ENCODE peak calls at places on chromosomes 13 and 19, in four cellular contexts. I is PC-3, J is fibroblast of lung, E is body of pancreas. N is an unnamed sample.

GRCh38 chr13:111511219-111511732 is 190.8 kb downstream of the TEX29 start:
- DNase-seq in I (no peak), J (no peak), E (no peak), N (no peak)

GRCh38 chr13:64206430-64207225 is 2791.0 kb upstream of the PCDH20 start:
- DNase-seq in I (peak), J (no peak), E (no peak), N (no peak)

GRCh38 chr19:47256688-47257410 is 524 bp downstream of the CCDC9 start:
- DNase-seq in I (peak), J (peak), E (peak), N (peak)

GRCh38 chr19:3296446-3296845 is 69.9 kb upstream of the NFIC start:
- DNase-seq in I (no peak), J (no peak), E (no peak), N (no peak)

GRCh38 chr13:114167445-114167844 is 11.6 kb upstream of the CFAP97D2 start:
- DNase-seq in I (peak), J (peak), E (no peak), N (no peak)

GRCh38 chr13:111893607-111894443 is 173.1 kb upstream of the SOX1 start:
- DNase-seq in I (no peak), J (no peak), E (no peak), N (no peak)

GRCh38 chr13:46630419-46631183 is 77.6 kb downstream of the LRCH1 start:
- DNase-seq in I (no peak), J (no peak), E (no peak), N (no peak)

GRCh38 chr13:31174018-31174417 is 12.3 kb upstream of the HSPH1 start:
- DNase-seq in I (peak), J (peak), E (no peak), N (peak)

GRCh38 chr19:4101496-4101770 is 22.5 kb downstream of the MAP2K2 start:
- DNase-seq in I (no peak), J (no peak), E (no peak), N (no peak)

GRCh38 chr19:372306-372890 is 27.8 kb upstream of the MIER2 start:
- DNase-seq in I (no peak), J (peak), E (no peak), N (no peak)

GRCh38 chr19:40920300-40921004 is 38.4 kb upstream of the CYP2A7 start:
- DNase-seq in I (no peak), J (no peak), E (no peak), N (no peak)

GRCh38 chr19:35265126-35265995 is 3.4 kb upstream of the USF2 start:
- DNase-seq in I (peak), J (no peak), E (peak), N (no peak)

GRCh38 chr19:49362048-49362925 is at the start of gene TEAD2:
- DNase-seq in I (peak), J (peak), E (peak), N (peak)

GRCh38 chr13:44434441-44435141 is 61.0 kb downstream of the SERP2 start:
- DNase-seq in I (no peak), J (no peak), E (no peak), N (no peak)

GRCh38 chr13:75445717-75446529 is 36.0 kb downstream of the TBC1D4 start:
- DNase-seq in I (peak), J (no peak), E (no peak), N (no peak)

GRCh38 chr19:813359-814107 is 8.2 kb downstream of the PLPPR3 start:
- DNase-seq in I (no peak), J (no peak), E (no peak), N (no peak)

GRCh38 chr13:38697628-38698333 is 10.9 kb downstream of the FREM2 start:
- DNase-seq in I (peak), J (no peak), E (no peak), N (no peak)

GRCh38 chr13:113863511-113864302 is at the start of gene GAS6:
- DNase-seq in I (peak), J (peak), E (peak), N (peak)

GRCh38 chr13:82740442-82740841 is 1141.8 kb downstream of the SLITRK1 start:
- DNase-seq in I (no peak), J (no peak), E (no peak), N (no peak)

GRCh38 chr19:29194658-29195057 is 18.3 kb downstream of the UQCRFS1 start:
- DNase-seq in I (no peak), J (no peak), E (no peak), N (no peak)

GRCh38 chr13:42101821-42102580 is 53.6 kb downstream of the DGKH start:
- DNase-seq in I (no peak), J (peak), E (peak), N (no peak)

GRCh38 chr19:1987197-1988187 is 28.0 kb downstream of the BTBD2 start:
- DNase-seq in I (no peak), J (no peak), E (no peak), N (no peak)

GRCh38 chr19:5032101-5032967 is 63.4 kb downstream of the KDM4B start:
- DNase-seq in I (no peak), J (no peak), E (no peak), N (no peak)

GRCh38 chr19:58440556-58440955 is 603 bp upstream of the ZNF132 start:
- DNase-seq in I (no peak), J (no peak), E (no peak), N (no peak)

GRCh38 chr13:113078895-113079720 is 26.5 kb upstream of the F7 start:
- DNase-seq in I (no peak), J (no peak), E (no peak), N (no peak)

GRCh38 chr19:39645800-39646411 is 9.8 kb upstream of the LGALS16 start:
- DNase-seq in I (peak), J (peak), E (no peak), N (no peak)

GRCh38 chr19:43725468-43725867 is 9.6 kb downstream of the IRGC start:
- DNase-seq in I (no peak), J (no peak), E (no peak), N (no peak)

GRCh38 chr19:33428627-33429013 is 55.1 kb downstream of the CEBPG start:
- DNase-seq in I (no peak), J (no peak), E (no peak), N (no peak)

GRCh38 chr13:42396901-42397670 is 125.1 kb downstream of the AKAP11 start:
- DNase-seq in I (peak), J (peak), E (no peak), N (peak)

GRCh38 chr13:40644838-40645620 is 21.4 kb downstream of the FOXO1 start:
- DNase-seq in I (no peak), J (no peak), E (no peak), N (peak)

GRCh38 chr13:73090812-73091187 is 32.0 kb downstream of the KLF5 start:
- DNase-seq in I (no peak), J (no peak), E (no peak), N (no peak)

GRCh38 chr13:40072663-40073120 is 417.2 kb downstream of the COG6 start:
- DNase-seq in I (no peak), J (no peak), E (no peak), N (no peak)

GRCh38 chr13:108629353-108629752 is at the start of gene MYO16:
- DNase-seq in I (no peak), J (no peak), E (no peak), N (no peak)

GRCh38 chr13:70253834-70254233 is 145.6 kb upstream of the KLHL1 start:
- DNase-seq in I (peak), J (peak), E (no peak), N (no peak)

GRCh38 chr19:50725218-50725931 is 2.2 kb downstream of the CLEC11A start:
- DNase-seq in I (no peak), J (no peak), E (no peak), N (no peak)

GRCh38 chr19:45767410-45767880 is 1.6 kb downstream of the SIX5 start:
- DNase-seq in I (peak), J (peak), E (peak), N (peak)

GRCh38 chr13:24232474-24232873 is 72.0 kb downstream of the SPATA13 start:
- DNase-seq in I (no peak), J (no peak), E (no peak), N (no peak)
- TF ChIP-seq CTCF in I (no peak), J (no peak), E (no peak), N (no peak)

GRCh38 chr13:50993371-50993770 is 83.8 kb downstream of the RNASEH2B start:
- DNase-seq in I (no peak), J (no peak), E (no peak), N (no peak)

GRCh38 chr13:50991624-50992610 is 82.3 kb downstream of the RNASEH2B start:
- DNase-seq in I (no peak), J (no peak), E (no peak), N (no peak)

GRCh38 chr13:50990540-50991506 is 81.2 kb downstream of the RNASEH2B start:
- DNase-seq in I (no peak), J (peak), E (no peak), N (no peak)

GRCh38 chr13:50989476-50989875 is 79.9 kb downstream of the RNASEH2B start:
- DNase-seq in I (peak), J (peak), E (no peak), N (no peak)

DNA sequence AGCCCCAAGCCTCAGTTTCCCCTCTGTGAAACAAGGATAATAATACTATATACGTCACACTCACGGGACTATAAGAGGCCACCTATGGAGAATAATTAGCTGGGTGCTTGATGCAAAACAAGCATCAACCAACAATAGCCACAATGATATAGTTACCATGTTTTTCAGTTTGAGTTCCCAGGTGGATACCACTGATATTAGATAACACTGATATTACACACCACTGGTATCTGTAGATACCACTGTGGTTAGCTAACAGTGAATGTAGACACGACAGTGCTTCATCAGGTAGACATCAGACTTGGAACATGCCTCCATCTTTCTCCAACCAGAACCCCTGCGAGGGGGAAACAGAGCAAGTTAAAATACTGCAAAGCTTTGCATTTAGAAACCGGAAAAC is 80.5 kb downstream of the RNASEH2B start:
- DNase-seq in I (no peak), J (no peak), E (no peak), N (no peak)
- H3K27ac ChIP-seq in I (no peak), J (no peak), E (no peak), N (no peak)

GRCh38 chr13:33489563-33489962 is 204.0 kb upstream of the STARD13 start:
- DNase-seq in I (no peak), J (no peak), E (no peak), N (no peak)

GRCh38 chr13:33485247-33485646 is 199.7 kb upstream of the STARD13 start:
- DNase-seq in I (no peak), J (no peak), E (no peak), N (no peak)

GRCh38 chr13:33483471-33483870 is 197.9 kb upstream of the STARD13 start:
- DNase-seq in I (peak), J (peak), E (no peak), N (peak)

GRCh38 chr13:33490461-33491327 is 205.1 kb upstream of the STARD13 start:
- DNase-seq in I (no peak), J (no peak), E (no peak), N (no peak)

DNA sequence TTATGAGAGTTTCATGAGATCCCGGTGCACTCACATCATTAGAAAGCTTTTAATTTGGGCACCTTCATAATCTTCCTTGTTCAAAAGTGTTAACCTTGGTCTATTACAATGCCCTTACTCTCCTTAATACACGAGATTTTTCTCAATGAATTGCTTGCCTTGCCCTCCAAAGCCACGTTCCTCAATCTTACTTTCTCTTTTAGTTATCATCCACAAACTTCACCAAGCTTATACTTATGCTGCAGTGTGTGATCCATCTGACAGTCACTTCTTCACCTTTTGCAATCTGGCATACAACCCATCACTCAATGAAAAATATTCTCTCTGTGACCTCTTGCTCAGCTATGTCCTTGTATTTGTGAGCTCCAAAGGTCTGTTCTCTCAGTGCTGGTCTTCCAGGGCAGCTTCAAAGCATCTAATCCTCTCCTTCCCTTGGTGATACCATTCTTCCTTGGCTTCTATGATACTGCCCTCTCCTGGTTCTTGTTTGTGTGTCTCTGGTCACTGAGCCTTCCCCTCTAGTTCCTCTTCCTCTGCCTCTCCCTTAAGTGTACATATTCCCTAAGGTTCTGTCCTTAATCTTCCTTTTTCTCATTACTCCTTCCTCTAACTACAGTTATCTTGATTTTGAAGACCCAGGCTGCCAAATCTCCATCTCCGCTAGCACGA is 202.2 kb upstream of the STARD13 start:
- DNase-seq in I (peak), J (no peak), E (no peak), N (no peak)
- TF ChIP-seq CTCF in I (peak), J (peak), E (peak), N (no peak)

DNA sequence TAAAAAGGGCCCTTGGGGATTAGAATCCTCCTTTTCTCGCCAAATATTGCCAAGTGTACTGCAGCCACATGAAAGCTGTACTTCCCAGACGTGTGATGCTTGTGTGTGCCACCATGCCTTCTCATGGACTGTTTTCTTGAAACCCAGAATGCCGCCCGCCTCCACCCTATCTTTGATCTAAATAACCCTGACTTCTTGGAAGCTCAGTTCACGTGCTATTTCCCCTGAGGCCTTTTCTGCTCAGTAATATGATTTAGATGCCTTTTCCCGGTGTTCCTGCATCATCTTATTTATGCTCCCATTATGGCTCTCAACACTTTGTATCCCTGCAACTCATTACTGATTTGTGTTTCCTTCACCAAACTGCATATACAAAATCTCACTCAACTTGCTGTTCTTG is 116.1 kb downstream of the USP12 start:
- DNase-seq in I (no peak), J (no peak), E (no peak), N (no peak)
- H3K27ac ChIP-seq in I (peak), J (no peak), E (no peak), N (no peak)

GRCh38 chr13:36344173-36344572 is 2.0 kb downstream of the SPART start:
- DNase-seq in I (no peak), J (peak), E (no peak), N (peak)

GRCh38 chr13:36344886-36345437 is 1.2 kb downstream of the SPART start:
- DNase-seq in I (no peak), J (peak), E (no peak), N (peak)

GRCh38 chr13:36346222-36347083 is at the start of gene SPART:
- DNase-seq in I (peak), J (peak), E (peak), N (peak)

GRCh38 chr13:36345438-36346221 is 564 bp downstream of the SPART start:
- DNase-seq in I (no peak), J (peak), E (peak), N (peak)

GRCh38 chr13:36347826-36348225 is 1.6 kb upstream of the SPART start:
- DNase-seq in I (no peak), J (no peak), E (no peak), N (no peak)
- TF ChIP-seq CTCF in I (no peak), J (no peak), E (no peak), N (no peak)

GRCh38 chr19:8337728-8338127 is 5.3 kb downstream of the KANK3 start:
- DNase-seq in I (no peak), J (no peak), E (no peak), N (no peak)
- H3K27ac ChIP-seq in I (no peak), J (no peak), E (no peak), N (no peak)